ENCODE peak calls at places on chromosomes 3 and 15, in four cellular contexts. R, Z, E and V are unnamed samples.

GRCh38 chr3:52896613-52897012 is 735 bp downstream of the STIMATE start:
- DNase-seq in E (no peak), R (no peak), Z (no peak), V (no peak)

GRCh38 chr15:62337934-62338333 is 172.8 kb upstream of the C2CD4B start:
- DNase-seq in R (no peak), E (no peak), Z (no peak), V (peak)

GRCh38 chr15:77859491-77860060 is 217.9 kb downstream of the TBC1D2B start:
- DNase-seq in Z (no peak), R (no peak), E (no peak), V (no peak)

GRCh38 chr3:73435055-73435454 is 189.7 kb downstream of the PDZRN3 start:
- DNase-seq in R (no peak), Z (no peak), E (no peak), V (no peak)

GRCh38 chr3:185403002-185403401 is 40.1 kb downstream of the MAP3K13 start:
- DNase-seq in R (no peak), E (no peak), Z (no peak), V (no peak)

GRCh38 chr3:190424478-190425439 is 24.9 kb downstream of the TMEM207 start:
- DNase-seq in E (peak), R (peak), Z (peak), V (peak)

GRCh38 chr3:157201648-157202278 is 41.8 kb upstream of the CCNL1 start:
- DNase-seq in E (no peak), Z (no peak), R (peak), V (peak)

GRCh38 chr3:13088020-13089006 is 15.1 kb upstream of the IQSEC1 start:
- DNase-seq in E (no peak), Z (no peak), R (no peak), V (no peak)

GRCh38 chr3:105827101-105827634 is 41.6 kb downstream of the CBLB start:
- DNase-seq in R (no peak), Z (no peak), E (no peak), V (no peak)

GRCh38 chr3:177597325-177598109 is 400.2 kb upstream of the TBL1XR1 start:
- DNase-seq in E (no peak), Z (no peak), R (peak), V (peak)

GRCh38 chr15:72175186-72176044 is 22.2 kb downstream of the GRAMD2A start:
- DNase-seq in E (no peak), Z (no peak), R (no peak), V (no peak)

GRCh38 chr3:38647217-38647970 is 2.1 kb downstream of the SCN5A start:
- DNase-seq in E (no peak), R (no peak), Z (no peak), V (no peak)

GRCh38 chr3:122021811-122022401 is at the start of gene ILDR1:
- DNase-seq in E (no peak), R (no peak), Z (no peak), V (no peak)

GRCh38 chr3:14324224-14324944 is 78.0 kb upstream of the SLC6A6 start:
- DNase-seq in R (no peak), E (no peak), Z (no peak), V (peak)

GRCh38 chr3:61956236-61956635 is 394.9 kb downstream of the PTPRG start:
- DNase-seq in Z (no peak), R (peak), E (no peak), V (peak)

GRCh38 chr15:37112171-37112570 is 11.8 kb upstream of the MEIS2 start:
- DNase-seq in R (no peak), E (no peak), Z (no peak), V (no peak)

GRCh38 chr15:71341811-71342550 is 226.7 kb downstream of the THSD4 start:
- DNase-seq in Z (no peak), E (no peak), R (no peak), V (no peak)

GRCh38 chr3:8052599-8053185 is 448.9 kb upstream of the LMCD1 start:
- DNase-seq in Z (no peak), R (peak), E (peak), V (no peak)

GRCh38 chr15:72368895-72369294 is 6.9 kb downstream of the HEXA start:
- DNase-seq in E (peak), Z (no peak), R (no peak), V (no peak)

GRCh38 chr15:83503595-83504364 is 56.6 kb downstream of the SH3GL3 start:
- DNase-seq in Z (no peak), R (no peak), E (no peak), V (no peak)

GRCh38 chr3:189260556-189261493 is 89.1 kb downstream of the TPRG1 start:
- DNase-seq in R (peak), E (peak), Z (no peak), V (no peak)

GRCh38 chr15:75661041-75661778 is 13.5 kb downstream of the SNX33 start:
- DNase-seq in E (peak), Z (no peak), R (peak), V (peak)

GRCh38 chr15:38564557-38565286 is at the start of gene RASGRP1:
- DNase-seq in Z (peak), E (peak), R (peak), V (peak)

GRCh38 chr3:150180349-150180748 is 209.7 kb upstream of the PFN2 start:
- DNase-seq in Z (no peak), R (peak), E (no peak), V (no peak)

GRCh38 chr3:44414517-44415090 is 62.9 kb downstream of the ZNF445 start:
- DNase-seq in E (no peak), Z (no peak), R (no peak), V (no peak)

GRCh38 chr3:120780977-120781376 is 38.4 kb downstream of the GTF2E1 start:
- DNase-seq in Z (no peak), E (no peak), R (peak), V (peak)

GRCh38 chr3:171282041-171282440 is 178.2 kb downstream of the TNIK start:
- DNase-seq in E (no peak), R (peak), Z (no peak), V (no peak)

GRCh38 chr3:52453496-52454234 is at the start of gene TNNC1:
- DNase-seq in E (peak), R (no peak), Z (no peak), V (no peak)

GRCh38 chr15:95799286-95800187 is 531.0 kb upstream of the NR2F2 start:
- DNase-seq in Z (no peak), E (no peak), R (peak), V (peak)

GRCh38 chr15:20295238-20295811 is 246.3 kb downstream of the GOLGA6L6 start:
- DNase-seq in R (no peak), E (no peak), Z (no peak), V (no peak)

GRCh38 chr15:25965326-25965725 is 102.2 kb upstream of the ATP10A start:
- DNase-seq in E (no peak), R (no peak), Z (no peak), V (no peak)

GRCh38 chr3:187006884-187007630 is 76.7 kb downstream of the ST6GAL1 start:
- DNase-seq in E (no peak), R (no peak), Z (no peak), V (no peak)

GRCh38 chr3:88149146-88149515 is 628 bp upstream of the C3orf38 start:
- DNase-seq in E (no peak), R (peak), Z (no peak), V (peak)

GRCh38 chr3:127684871-127685707 is 12.3 kb downstream of the ABTB1 start:
- DNase-seq in Z (no peak), R (no peak), E (peak), V (no peak)

GRCh38 chr3:8536106-8537052 is 34.8 kb downstream of the LMCD1 start:
- DNase-seq in Z (no peak), R (peak), E (no peak), V (no peak)

GRCh38 chr15:76196949-76197315 is 114.3 kb downstream of the ETFA start:
- DNase-seq in R (no peak), E (peak), Z (no peak), V (no peak)

GRCh38 chr3:142929109-142929508 is 34.4 kb downstream of the PAQR9 start:
- DNase-seq in E (peak), R (peak), Z (no peak), V (peak)

GRCh38 chr3:56980798-56981390 is 79.6 kb upstream of the SPATA12 start:
- DNase-seq in R (peak), E (peak), Z (no peak), V (peak)

DNA sequence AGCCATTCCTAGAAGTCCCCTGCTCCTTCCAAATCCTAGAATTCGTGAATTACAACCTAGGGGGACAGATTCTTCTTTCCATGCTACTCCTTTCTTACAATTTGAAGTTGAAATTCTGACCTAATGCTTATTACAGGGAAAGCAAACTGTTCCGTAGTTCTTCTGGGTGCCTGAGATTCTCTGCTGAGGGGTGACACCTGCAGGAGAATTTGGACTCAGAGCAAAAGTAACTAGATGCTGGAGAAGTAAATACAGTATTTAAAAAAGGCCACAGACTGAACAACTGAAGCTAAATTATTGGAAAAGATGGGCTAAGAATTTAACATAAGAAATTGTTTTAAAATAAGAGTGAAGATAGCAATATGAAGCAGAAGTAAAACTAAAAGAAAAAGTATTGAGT is 37.9 kb downstream of the ACAD9 start:
- DNase-seq in Z (no peak), R (peak), E (no peak), V (no peak)
- TF ChIP-seq CTCF in Z (no peak), R (peak), E (peak), V (no peak)

GRCh38 chr3:133547432-133548041 is 25.9 kb upstream of the CDV3 start:
- DNase-seq in Z (no peak), R (peak), E (peak), V (peak)

GRCh38 chr3:133549565-133549964 is 23.9 kb upstream of the CDV3 start:
- DNase-seq in E (no peak), Z (no peak), R (no peak), V (no peak)

GRCh38 chr3:133542871-133543270 is 30.6 kb upstream of the CDV3 start:
- DNase-seq in Z (no peak), E (no peak), R (no peak), V (no peak)

GRCh38 chr3:133548090-133548489 is 25.4 kb upstream of the CDV3 start:
- DNase-seq in E (no peak), Z (no peak), R (peak), V (no peak)
- H3K4me3 ChIP-seq in E (no peak), Z (no peak), R (no peak), V (no peak)

DNA sequence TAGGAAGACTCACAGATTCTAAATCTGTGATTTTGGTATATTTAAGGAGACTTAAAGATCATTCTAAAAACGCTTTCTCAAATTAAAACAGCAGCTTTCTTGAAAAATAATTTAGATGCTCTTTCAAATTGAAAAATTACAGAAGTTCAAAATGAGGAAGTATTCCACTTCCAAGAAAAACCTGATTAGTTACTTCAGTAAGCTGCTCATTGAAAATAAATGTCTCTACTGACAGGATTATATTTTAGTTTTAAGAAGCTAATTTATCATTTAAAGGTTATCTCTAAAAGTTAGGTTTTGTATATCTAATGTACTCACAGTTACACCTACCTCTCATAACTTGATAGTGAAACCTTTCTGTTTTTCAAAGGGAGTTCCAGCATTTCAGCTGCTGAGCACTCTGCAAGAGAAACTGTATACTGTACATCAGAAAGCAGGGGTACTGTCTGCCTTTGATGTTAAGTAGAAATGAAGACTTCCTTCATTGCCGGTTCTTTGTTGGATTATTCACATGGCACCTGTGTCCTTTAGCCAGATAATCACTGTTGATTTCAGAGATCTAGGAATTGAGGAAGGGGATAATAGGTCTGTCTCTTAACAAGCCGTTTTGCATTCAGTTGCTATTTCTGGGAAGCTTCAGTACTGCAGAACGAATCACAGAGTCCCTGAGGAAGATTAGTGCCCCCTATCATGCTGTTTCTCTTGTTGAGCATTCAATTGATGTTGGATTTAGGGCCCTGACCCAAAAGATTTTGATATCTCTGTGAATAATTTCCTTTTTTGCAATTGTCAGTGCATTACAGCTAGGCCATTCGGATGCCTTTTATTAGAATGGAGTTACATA is 161.7 kb downstream of the TCF12 start:
- DNase-seq in Z (no peak), E (no peak), R (no peak), V (no peak)
- TF ChIP-seq CTCF in Z (no peak), E (no peak), R (no peak), V (no peak)

DNA sequence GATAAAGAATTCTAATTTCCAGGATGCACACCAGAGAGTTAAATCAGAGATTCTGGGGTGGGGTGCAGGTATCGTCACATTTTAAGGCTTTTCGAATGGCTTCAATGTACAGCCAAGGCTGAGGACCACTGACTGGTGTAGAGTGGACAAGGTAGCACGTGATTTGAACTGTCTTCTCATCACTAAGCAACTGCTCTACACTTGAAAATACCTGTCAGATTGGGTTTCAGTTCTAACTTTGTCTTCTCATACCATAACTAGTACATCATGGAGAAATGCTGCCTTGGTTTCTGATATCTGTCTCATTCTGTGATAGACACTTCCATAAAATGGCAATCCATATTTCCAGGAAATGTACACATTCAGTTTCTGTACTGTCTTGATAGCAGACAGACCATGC is 58.0 kb upstream of the MRPL3 start:
- DNase-seq in R (no peak), Z (no peak), E (no peak), V (no peak)
- H3K4me3 ChIP-seq in R (no peak), Z (no peak), E (no peak), V (no peak)

DNA sequence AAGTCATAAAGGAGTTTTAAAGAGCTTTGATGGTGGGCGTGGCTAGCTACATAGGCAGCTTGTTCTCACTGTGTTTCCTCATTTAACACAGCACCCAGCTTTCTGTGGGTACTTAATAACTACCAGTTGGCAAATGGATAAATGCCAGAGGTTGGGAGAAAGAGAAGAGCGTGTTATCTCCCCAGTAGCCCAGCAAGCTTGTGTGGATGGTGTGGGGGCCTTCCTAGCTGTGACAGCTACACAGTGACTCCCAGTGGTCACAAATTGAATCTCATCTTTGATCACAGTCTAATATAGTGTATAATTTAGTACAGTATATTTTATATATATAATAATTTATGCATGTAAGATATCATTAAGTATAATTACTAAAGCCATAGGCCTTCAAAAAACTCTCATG is 984.1 kb downstream of the EPHA3 start:
- DNase-seq in E (peak), R (peak), Z (no peak), V (peak)
- TF ChIP-seq CTCF in E (peak), R (peak), Z (no peak), V (peak)

GRCh38 chr3:101829066-101829830 is 20.1 kb upstream of the NFKBIZ start:
- DNase-seq in Z (no peak), R (peak), E (peak), V (peak)
- H3K4me3 ChIP-seq in Z (peak), R (no peak), E (peak), V (no peak)

DNA sequence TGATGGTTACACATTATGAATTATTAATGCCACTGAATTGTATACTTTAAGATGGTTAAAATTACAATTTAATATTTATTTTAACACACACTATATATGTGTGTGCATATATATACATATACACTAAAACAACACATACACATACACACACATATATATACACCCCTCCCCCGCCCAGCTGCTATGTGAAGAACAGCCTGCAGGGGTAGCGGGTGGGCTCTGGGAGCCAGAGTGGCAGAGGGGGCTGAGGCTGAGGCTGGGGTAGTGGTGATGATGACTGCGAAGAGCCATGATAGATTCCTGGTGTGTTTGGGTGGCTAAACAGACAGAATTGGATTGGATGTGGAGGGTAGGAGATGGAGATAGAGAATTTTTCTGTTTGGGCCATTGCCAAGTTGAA is 39.4 kb upstream of the APEH start:
- DNase-seq in R (no peak), E (no peak), Z (no peak), V (no peak)
- TF ChIP-seq CTCF in R (no peak), E (no peak), Z (no peak), V (no peak)

GRCh38 chr3:81433675-81434074 is 327.8 kb downstream of the GBE1 start:
- DNase-seq in E (no peak), R (no peak), Z (no peak), V (no peak)

GRCh38 chr3:81435050-81435449 is 326.4 kb downstream of the GBE1 start:
- DNase-seq in R (no peak), Z (no peak), E (no peak), V (no peak)

GRCh38 chr3:81437683-81438082 is 323.8 kb downstream of the GBE1 start:
- DNase-seq in R (no peak), E (no peak), Z (no peak), V (no peak)

GRCh38 chr3:81434171-81434570 is 327.3 kb downstream of the GBE1 start:
- DNase-seq in Z (no peak), R (no peak), E (no peak), V (peak)

GRCh38 chr3:81436182-81436581 is 325.3 kb downstream of the GBE1 start:
- DNase-seq in R (no peak), E (no peak), Z (no peak), V (no peak)
- H3K4me3 ChIP-seq in R (no peak), E (no peak), Z (no peak), V (no peak)